ENCODE peak calls at places on chromosomes 13 and 19, in four cellular contexts. E, F, Y and A are unnamed samples.

GRCh38 chr19:5262721-5263120 is 77.9 kb downstream of the PTPRS start:
- DNase-seq in E (no peak), F (no peak), Y (no peak), A (no peak)

GRCh38 chr13:43804461-43805070 is 17.8 kb upstream of the ENOX1 start:
- DNase-seq in E (no peak), F (no peak), Y (no peak), A (peak; percentile 69)

GRCh38 chr19:342801-343421 is 1.7 kb downstream of the MIER2 start:
- DNase-seq in E (no peak), F (peak; percentile 47), Y (no peak), A (no peak)

GRCh38 chr13:72293206-72293605 is 426.2 kb upstream of the DACH1 start:
- DNase-seq in E (no peak), F (no peak), Y (no peak), A (no peak)

GRCh38 chr13:94660695-94661324 is 51.5 kb downstream of the SOX21 start:
- DNase-seq in E (no peak), F (no peak), Y (no peak), A (peak; percentile 59)

GRCh38 chr19:34184880-34185491 is 12.7 kb downstream of the LSM14A start:
- DNase-seq in E (no peak), F (no peak), Y (no peak), A (no peak)

GRCh38 chr19:6861683-6862286 is 25.6 kb upstream of the ADGRE1 start:
- DNase-seq in E (peak; percentile 22), F (no peak), Y (no peak), A (no peak)

GRCh38 chr19:29645911-29646310 is 19.4 kb upstream of the PLEKHF1 start:
- DNase-seq in E (no peak), F (no peak), Y (no peak), A (no peak)

GRCh38 chr13:50969691-50970090 is 60.1 kb downstream of the RNASEH2B start:
- DNase-seq in E (no peak), F (no peak), Y (no peak), A (peak; percentile 60)

GRCh38 chr13:98944336-98944735 is 33.5 kb downstream of the DOCK9 start:
- DNase-seq in E (no peak), F (no peak), Y (no peak), A (no peak)

GRCh38 chr13:49922301-49922700 is 13.8 kb downstream of the SPRYD7 start:
- DNase-seq in E (no peak), F (no peak), Y (no peak), A (no peak)

GRCh38 chr13:73406454-73406853 is 347.6 kb downstream of the KLF5 start:
- DNase-seq in E (no peak), F (no peak), Y (no peak), A (no peak)

GRCh38 chr19:41537789-41538188 is 38.2 kb upstream of the CEACAM21 start:
- DNase-seq in E (peak; percentile 42), F (no peak), Y (no peak), A (no peak)

GRCh38 chr19:23554548-23554947 is 132.5 kb downstream of the ZNF675 start:
- DNase-seq in E (no peak), F (no peak), Y (no peak), A (no peak)

GRCh38 chr19:14840206-14840605 is 5.2 kb upstream of the OR7A5 start:
- DNase-seq in E (no peak), F (no peak), Y (no peak), A (no peak)

GRCh38 chr19:12195501-12195860 is 32.6 kb downstream of the ZNF136 start:
- DNase-seq in E (no peak), F (no peak), Y (no peak), A (no peak)

GRCh38 chr13:102141625-102142472 is 260.0 kb downstream of the FGF14 start:
- DNase-seq in E (no peak), F (no peak), Y (no peak), A (no peak)

GRCh38 chr19:31171936-31172335 is 177.3 kb downstream of the TSHZ3 start:
- DNase-seq in E (no peak), F (no peak), Y (no peak), A (no peak)

GRCh38 chr13:52707375-52707774 is 32.2 kb downstream of the CNMD start:
- DNase-seq in E (no peak), F (no peak), Y (no peak), A (no peak)

GRCh38 chr19:9848060-9848459 is 12.9 kb downstream of the PIN1 start:
- DNase-seq in E (no peak), F (no peak), Y (no peak), A (no peak)

GRCh38 chr13:24348797-24349515 is 39.6 kb downstream of the C1QTNF9 start:
- DNase-seq in E (no peak), F (no peak), Y (no peak), A (peak; percentile 92)

GRCh38 chr19:39705578-39706188 is 1.4 kb downstream of the LGALS14 start:
- DNase-seq in E (peak; percentile 42), F (no peak), Y (no peak), A (no peak)

GRCh38 chr13:113897161-113897560 is 33.3 kb upstream of the GAS6 start:
- DNase-seq in E (no peak), F (no peak), Y (no peak), A (no peak)

GRCh38 chr19:35160629-35161433 is 6.3 kb downstream of the FXYD5 start:
- DNase-seq in E (no peak), F (no peak), Y (no peak), A (no peak)

GRCh38 chr19:982567-983170 is 1.5 kb upstream of the WDR18 start:
- DNase-seq in E (peak; percentile 75), F (peak; percentile 53), Y (no peak), A (peak; percentile 46)

GRCh38 chr13:109088101-109088500 is 458.7 kb downstream of the MYO16 start:
- DNase-seq in E (no peak), F (no peak), Y (no peak), A (no peak)

GRCh38 chr19:53659292-53659691 is 27.5 kb downstream of the DPRX start:
- DNase-seq in E (no peak), F (no peak), Y (no peak), A (no peak)

GRCh38 chr13:68176486-68176885 is 946.4 kb upstream of the PCDH9 start:
- DNase-seq in E (no peak), F (no peak), Y (no peak), A (peak; percentile 20)

GRCh38 chr13:72521965-72522661 is 205.3 kb downstream of the MZT1 start:
- DNase-seq in E (no peak), F (no peak), Y (no peak), A (no peak)

GRCh38 chr19:31289976-31290375 is 59.3 kb downstream of the TSHZ3 start:
- DNase-seq in E (no peak), F (no peak), Y (no peak), A (no peak)

GRCh38 chr13:79485451-79485850 is 4.5 kb downstream of the NDFIP2 start:
- DNase-seq in E (no peak), F (no peak), Y (no peak), A (no peak)

GRCh38 chr13:112772929-112773328 is 83.1 kb downstream of the ATP11A start:
- DNase-seq in E (no peak), F (no peak), Y (no peak), A (no peak)

GRCh38 chr19:13195678-13196077 is 45.5 kb downstream of the IER2 start:
- DNase-seq in E (peak; percentile 36), F (no peak), Y (no peak), A (no peak)

GRCh38 chr13:111548301-111548700 is 227.9 kb downstream of the TEX29 start:
- DNase-seq in E (no peak), F (no peak), Y (no peak), A (no peak)

GRCh38 chr19:27738569-27739193 is 1474.3 kb downstream of the UQCRFS1 start:
- DNase-seq in E (no peak), F (no peak), Y (no peak), A (no peak)

GRCh38 chr13:29743229-29743786 is 107.1 kb downstream of the UBL3 start:
- DNase-seq in E (no peak), F (no peak), Y (no peak), A (no peak)